ENCODE peak calls at places on chromosomes 13 and 19, in four cellular contexts. B, E, C and A are unnamed samples.

GRCh38 chr13:21014139-21014665 is 47.2 kb downstream of the LATS2 start:
- DNase-seq in B (no peak), E (no peak), C (no peak), A (no peak)

GRCh38 chr19:40571005-40571318 is 5.7 kb upstream of the SHKBP1 start:
- DNase-seq in C (no peak), E (no peak), B (no peak), A (no peak)

GRCh38 chr19:33767898-33768413 is 28.7 kb upstream of the KCTD15 start:
- DNase-seq in E (no peak), C (peak), B (no peak), A (no peak)

GRCh38 chr19:18112989-18113478 is 15.5 kb downstream of the MAST3 start:
- DNase-seq in E (peak), B (peak), C (peak), A (peak)

GRCh38 chr19:11268783-11269267 is 6.5 kb upstream of the DOCK6 start:
- DNase-seq in C (peak), B (peak), E (no peak), A (no peak)

GRCh38 chr19:45640849-45641273 is 1.7 kb upstream of the EML2 start:
- DNase-seq in E (peak), B (peak), C (no peak), A (peak)

GRCh38 chr19:870963-871401 is 11.5 kb downstream of the CFD start:
- DNase-seq in B (no peak), E (no peak), C (no peak), A (no peak)

GRCh38 chr19:11659612-11660011 is 62.3 kb downstream of the ZNF627 start:
- DNase-seq in E (no peak), C (peak), B (peak), A (no peak)

GRCh38 chr19:42442833-42443232 is at the start of gene CXCL17:
- DNase-seq in C (no peak), E (no peak), B (peak), A (no peak)

GRCh38 chr13:91272235-91272777 is 75.2 kb upstream of the MIR17HG start:
- DNase-seq in B (no peak), C (no peak), E (no peak), A (no peak)

GRCh38 chr13:77448689-77449088 is 86.8 kb upstream of the SCEL start:
- DNase-seq in B (no peak), E (no peak), C (no peak), A (no peak)

GRCh38 chr13:84563611-84564010 is 681.3 kb upstream of the SLITRK1 start:
- DNase-seq in C (no peak), E (no peak), B (no peak), A (no peak)